ENCODE peak calls at places on chromosomes 11 and 22, in eight cellular contexts. One of them, this sample, is unnamed.

GRCh38 chr11:64263021-64263946 is 12.0 kb downstream of the PLCB3 start:
- DNase-seq in PC-3: no peak
- DNase-seq in bronchial epithelial cell: peak
- DNase-seq in kidney: peak
- DNase-seq in astrocyte: peak
- DNase-seq in right lobe of liver: no peak
- DNase-seq in HCT116: no peak
- DNase-seq in uterus: no peak
- DNase-seq in this sample: no peak

GRCh38 chr11:117820516-117820915 is 4.0 kb downstream of the FXYD2 start:
- DNase-seq in PC-3: no peak
- DNase-seq in bronchial epithelial cell: no peak
- DNase-seq in kidney: peak
- DNase-seq in astrocyte: no peak
- DNase-seq in right lobe of liver: peak
- DNase-seq in HCT116: no peak
- DNase-seq in uterus: no peak
- DNase-seq in this sample: no peak

GRCh38 chr11:66950113-66950535 is 8.1 kb downstream of the PC start:
- DNase-seq in PC-3: peak
- DNase-seq in bronchial epithelial cell: peak
- DNase-seq in kidney: peak
- DNase-seq in astrocyte: peak
- DNase-seq in right lobe of liver: peak
- DNase-seq in HCT116: peak
- DNase-seq in uterus: peak
- DNase-seq in this sample: peak

GRCh38 chr11:29022676-29023075 is 914.5 kb downstream of the METTL15 start:
- DNase-seq in PC-3: peak
- DNase-seq in bronchial epithelial cell: peak
- DNase-seq in kidney: no peak
- DNase-seq in astrocyte: peak
- DNase-seq in right lobe of liver: no peak
- DNase-seq in HCT116: no peak
- DNase-seq in uterus: no peak
- DNase-seq in this sample: no peak

GRCh38 chr11:62444271-62444833 is 25.5 kb downstream of the SCGB1A1 start:
- DNase-seq in PC-3: no peak
- DNase-seq in bronchial epithelial cell: no peak
- DNase-seq in kidney: peak
- DNase-seq in astrocyte: peak
- DNase-seq in right lobe of liver: no peak
- DNase-seq in HCT116: no peak
- DNase-seq in uterus: peak
- DNase-seq in this sample: peak

GRCh38 chr11:130806746-130807145 is 109.5 kb downstream of the SNX19 start:
- DNase-seq in PC-3: no peak
- DNase-seq in bronchial epithelial cell: no peak
- DNase-seq in kidney: no peak
- DNase-seq in astrocyte: no peak
- DNase-seq in right lobe of liver: no peak
- DNase-seq in HCT116: no peak
- DNase-seq in uterus: no peak
- DNase-seq in this sample: no peak

GRCh38 chr11:76605338-76606074 is 65.0 kb downstream of the LRRC32 start:
- DNase-seq in PC-3: no peak
- DNase-seq in bronchial epithelial cell: no peak
- DNase-seq in kidney: no peak
- DNase-seq in astrocyte: no peak
- DNase-seq in right lobe of liver: no peak
- DNase-seq in HCT116: no peak
- DNase-seq in uterus: no peak
- DNase-seq in this sample: peak

GRCh38 chr22:17258015-17258827 is 39.0 kb upstream of the ADA2 start:
- DNase-seq in PC-3: peak
- DNase-seq in bronchial epithelial cell: peak
- DNase-seq in kidney: peak
- DNase-seq in astrocyte: peak
- DNase-seq in right lobe of liver: peak
- DNase-seq in HCT116: no peak
- DNase-seq in uterus: peak
- DNase-seq in this sample: peak

GRCh38 chr11:101441747-101442146 is 142.1 kb downstream of the TRPC6 start:
- DNase-seq in PC-3: peak
- DNase-seq in bronchial epithelial cell: no peak
- DNase-seq in kidney: no peak
- DNase-seq in astrocyte: no peak
- DNase-seq in right lobe of liver: peak
- DNase-seq in HCT116: no peak
- DNase-seq in uterus: no peak
- DNase-seq in this sample: no peak

GRCh38 chr22:48919187-48919590 is 908.5 kb downstream of the BRD1 start:
- DNase-seq in PC-3: no peak
- DNase-seq in bronchial epithelial cell: no peak
- DNase-seq in kidney: no peak
- DNase-seq in astrocyte: no peak
- DNase-seq in right lobe of liver: no peak
- DNase-seq in HCT116: no peak
- DNase-seq in uterus: no peak
- DNase-seq in this sample: peak

GRCh38 chr11:73752216-73752867 is 8.5 kb downstream of the RAB6A start:
- DNase-seq in PC-3: no peak
- DNase-seq in bronchial epithelial cell: no peak
- DNase-seq in kidney: no peak
- DNase-seq in astrocyte: peak
- DNase-seq in right lobe of liver: no peak
- DNase-seq in HCT116: no peak
- DNase-seq in uterus: no peak
- DNase-seq in this sample: no peak

GRCh38 chr11:107898270-107898669 is 30.0 kb upstream of the RAB39A start:
- DNase-seq in PC-3: peak
- DNase-seq in bronchial epithelial cell: peak
- DNase-seq in kidney: no peak
- DNase-seq in astrocyte: peak
- DNase-seq in right lobe of liver: no peak
- DNase-seq in HCT116: peak
- DNase-seq in uterus: no peak
- DNase-seq in this sample: no peak

GRCh38 chr22:37566903-37567798 is 6.9 kb downstream of the CDC42EP1 start:
- DNase-seq in PC-3: peak
- DNase-seq in bronchial epithelial cell: peak
- DNase-seq in kidney: peak
- DNase-seq in astrocyte: peak
- DNase-seq in right lobe of liver: peak
- DNase-seq in HCT116: peak
- DNase-seq in uterus: peak
- DNase-seq in this sample: no peak

GRCh38 chr11:129896062-129896461 is 684 bp upstream of the NFRKB start:
- DNase-seq in PC-3: no peak
- DNase-seq in bronchial epithelial cell: no peak
- DNase-seq in kidney: no peak
- DNase-seq in astrocyte: no peak
- DNase-seq in right lobe of liver: no peak
- DNase-seq in HCT116: no peak
- DNase-seq in uterus: no peak
- DNase-seq in this sample: no peak

GRCh38 chr22:27723150-27723549 is 78.4 kb downstream of the MN1 start:
- DNase-seq in PC-3: no peak
- DNase-seq in bronchial epithelial cell: peak
- DNase-seq in kidney: no peak
- DNase-seq in astrocyte: no peak
- DNase-seq in right lobe of liver: no peak
- DNase-seq in HCT116: no peak
- DNase-seq in uterus: no peak
- DNase-seq in this sample: no peak
- TF ChIP-seq CTCF in PC-3: peak
- TF ChIP-seq CTCF in bronchial epithelial cell: peak
- TF ChIP-seq CTCF in kidney: no peak
- TF ChIP-seq CTCF in astrocyte: no peak
- TF ChIP-seq CTCF in right lobe of liver: no peak
- TF ChIP-seq CTCF in HCT116: peak
- TF ChIP-seq CTCF in uterus: no peak
- TF ChIP-seq CTCF in this sample: no peak

DNA sequence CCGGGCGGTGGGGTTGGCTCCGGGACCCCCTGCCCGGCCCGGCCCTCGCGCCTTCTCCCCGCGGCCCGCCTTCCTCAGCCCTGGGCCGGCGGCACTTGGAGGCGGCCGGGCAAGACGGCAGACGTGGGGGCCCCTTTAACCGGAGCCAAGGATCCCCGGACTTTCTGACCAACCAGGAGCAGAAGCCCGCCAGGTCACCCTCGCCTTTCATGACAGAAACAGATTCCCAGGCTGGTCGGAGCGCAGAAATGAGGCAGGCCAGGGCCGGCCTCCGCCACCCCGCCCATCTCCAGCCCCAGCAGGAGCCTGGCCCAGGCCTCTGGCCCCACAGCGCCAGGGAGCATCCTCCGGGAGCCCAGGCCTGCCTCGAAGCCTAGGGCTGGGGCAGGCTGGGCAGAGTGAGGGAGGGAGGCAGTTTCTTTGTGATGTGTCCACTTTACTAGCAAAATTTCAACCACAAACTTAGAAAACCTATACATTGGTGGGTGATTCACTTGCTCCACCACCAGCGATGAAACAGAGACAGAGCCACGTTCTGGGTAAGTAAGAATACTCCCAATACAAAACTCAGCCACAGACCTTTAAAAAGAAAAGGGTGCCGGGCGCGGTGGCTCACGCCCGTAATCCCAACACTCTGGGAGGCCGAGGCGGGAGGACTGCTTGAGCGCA is 22.5 kb downstream of the CDKN1C start:
- DNase-seq in PC-3: peak
- DNase-seq in bronchial epithelial cell: no peak
- DNase-seq in kidney: no peak
- DNase-seq in astrocyte: no peak
- DNase-seq in right lobe of liver: no peak
- DNase-seq in HCT116: no peak
- DNase-seq in uterus: no peak
- DNase-seq in this sample: no peak
- H3K4me3 ChIP-seq in PC-3: no peak
- H3K4me3 ChIP-seq in bronchial epithelial cell: no peak
- H3K4me3 ChIP-seq in kidney: no peak
- H3K4me3 ChIP-seq in astrocyte: no peak
- H3K4me3 ChIP-seq in right lobe of liver: no peak
- H3K4me3 ChIP-seq in HCT116: no peak
- H3K4me3 ChIP-seq in uterus: no peak
- H3K4me3 ChIP-seq in this sample: no peak

GRCh38 chr11:904380-904779 is 6.2 kb downstream of the CHID1 start:
- DNase-seq in PC-3: no peak
- DNase-seq in bronchial epithelial cell: no peak
- DNase-seq in kidney: no peak
- DNase-seq in astrocyte: no peak
- DNase-seq in right lobe of liver: no peak
- DNase-seq in HCT116: no peak
- DNase-seq in uterus: no peak
- DNase-seq in this sample: no peak
- TF ChIP-seq CTCF in PC-3: no peak
- TF ChIP-seq CTCF in bronchial epithelial cell: no peak
- TF ChIP-seq CTCF in kidney: no peak
- TF ChIP-seq CTCF in astrocyte: no peak
- TF ChIP-seq CTCF in right lobe of liver: no peak
- TF ChIP-seq CTCF in HCT116: no peak
- TF ChIP-seq CTCF in uterus: no peak
- TF ChIP-seq CTCF in this sample: no peak

GRCh38 chr11:18748766-18749375 is 22.9 kb upstream of the IGSF22 start:
- DNase-seq in PC-3: no peak
- DNase-seq in bronchial epithelial cell: peak
- DNase-seq in kidney: no peak
- DNase-seq in astrocyte: peak
- DNase-seq in right lobe of liver: no peak
- DNase-seq in HCT116: no peak
- DNase-seq in uterus: no peak
- DNase-seq in this sample: no peak
- H3K4me3 ChIP-seq in PC-3: no peak
- H3K4me3 ChIP-seq in bronchial epithelial cell: no peak
- H3K4me3 ChIP-seq in kidney: no peak
- H3K4me3 ChIP-seq in astrocyte: no peak
- H3K4me3 ChIP-seq in right lobe of liver: no peak
- H3K4me3 ChIP-seq in HCT116: no peak
- H3K4me3 ChIP-seq in uterus: no peak
- H3K4me3 ChIP-seq in this sample: no peak

GRCh38 chr11:9386901-9387300 is 2.4 kb downstream of the IPO7 start:
- DNase-seq in PC-3: no peak
- DNase-seq in bronchial epithelial cell: no peak
- DNase-seq in kidney: no peak
- DNase-seq in astrocyte: no peak
- DNase-seq in right lobe of liver: no peak
- DNase-seq in HCT116: no peak
- DNase-seq in uterus: no peak
- DNase-seq in this sample: no peak
- TF ChIP-seq CTCF in PC-3: no peak
- TF ChIP-seq CTCF in bronchial epithelial cell: no peak
- TF ChIP-seq CTCF in kidney: no peak
- TF ChIP-seq CTCF in astrocyte: no peak
- TF ChIP-seq CTCF in right lobe of liver: no peak
- TF ChIP-seq CTCF in HCT116: no peak
- TF ChIP-seq CTCF in uterus: no peak
- TF ChIP-seq CTCF in this sample: no peak

GRCh38 chr22:41845380-41846267 is 12.7 kb downstream of the SREBF2 start:
- DNase-seq in PC-3: no peak
- DNase-seq in bronchial epithelial cell: no peak
- DNase-seq in kidney: no peak
- DNase-seq in astrocyte: no peak
- DNase-seq in right lobe of liver: no peak
- DNase-seq in HCT116: no peak
- DNase-seq in uterus: no peak
- DNase-seq in this sample: no peak

GRCh38 chr22:41844513-41844912 is 11.6 kb downstream of the SREBF2 start:
- DNase-seq in PC-3: peak
- DNase-seq in bronchial epithelial cell: peak
- DNase-seq in kidney: no peak
- DNase-seq in astrocyte: no peak
- DNase-seq in right lobe of liver: no peak
- DNase-seq in HCT116: no peak
- DNase-seq in uterus: no peak
- DNase-seq in this sample: no peak

GRCh38 chr22:41846268-41847002 is 13.5 kb downstream of the SREBF2 start:
- DNase-seq in PC-3: no peak
- DNase-seq in bronchial epithelial cell: no peak
- DNase-seq in kidney: no peak
- DNase-seq in astrocyte: no peak
- DNase-seq in right lobe of liver: no peak
- DNase-seq in HCT116: no peak
- DNase-seq in uterus: no peak
- DNase-seq in this sample: no peak

GRCh38 chr22:41842996-41843970 is 10.4 kb downstream of the SREBF2 start:
- DNase-seq in PC-3: peak
- DNase-seq in bronchial epithelial cell: no peak
- DNase-seq in kidney: no peak
- DNase-seq in astrocyte: no peak
- DNase-seq in right lobe of liver: no peak
- DNase-seq in HCT116: no peak
- DNase-seq in uterus: no peak
- DNase-seq in this sample: no peak

GRCh38 chr22:41844036-41844435 is 11.1 kb downstream of the SREBF2 start:
- DNase-seq in PC-3: no peak
- DNase-seq in bronchial epithelial cell: no peak
- DNase-seq in kidney: no peak
- DNase-seq in astrocyte: no peak
- DNase-seq in right lobe of liver: no peak
- DNase-seq in HCT116: no peak
- DNase-seq in uterus: no peak
- DNase-seq in this sample: no peak
- H3K4me3 ChIP-seq in PC-3: no peak
- H3K4me3 ChIP-seq in bronchial epithelial cell: no peak
- H3K4me3 ChIP-seq in kidney: no peak
- H3K4me3 ChIP-seq in astrocyte: no peak
- H3K4me3 ChIP-seq in right lobe of liver: no peak
- H3K4me3 ChIP-seq in HCT116: no peak
- H3K4me3 ChIP-seq in uterus: no peak
- H3K4me3 ChIP-seq in this sample: no peak

This sample was measured in lower leg skin.